ENCODE peak calls at places on chromosomes 5 and 9, in seven cellular contexts. X, J, V, W, R, F and D are unnamed samples.
A peak's percentile ranks its signal among the peaks of the same experiment; 100 is the strongest.

GRCh38 chr5:96968074-96968473 is 32.2 kb downstream of the LNPEP start:
- DNase-seq in X (peak; percentile 29), J (no peak), V (no peak), F (no peak), R (no peak), W (no peak), D (no peak)

GRCh38 chr9:133261753-133262120 is 13.3 kb downstream of the ABO start:
- DNase-seq in W (no peak), R (no peak), F (no peak), X (no peak), V (no peak), J (no peak), D (no peak)

GRCh38 chr5:146426853-146427618 is 20.1 kb upstream of the TCERG1 start:
- DNase-seq in F (no peak), V (peak; percentile 49), W (no peak), R (no peak), X (peak; percentile 39), J (peak; percentile 55), D (no peak)

GRCh38 chr5:23419115-23419514 is 88.3 kb upstream of the PRDM9 start:
- DNase-seq in J (no peak), V (no peak), R (no peak), X (no peak), W (peak; percentile 13), F (no peak), D (no peak)

GRCh38 chr5:140318778-140319177 is 15.9 kb upstream of the PFDN1 start:
- DNase-seq in J (no peak), F (no peak), W (no peak), V (no peak), R (no peak), X (no peak), D (no peak)

GRCh38 chr9:114938687-114939575 is 8.5 kb upstream of the TNFSF8 start:
- DNase-seq in R (no peak), F (no peak), J (no peak), W (no peak), X (no peak), V (no peak), D (no peak)

GRCh38 chr5:133842846-133843725 is 125.3 kb downstream of the C5orf15 start:
- DNase-seq in W (no peak), J (no peak), X (no peak), R (no peak), F (no peak), V (no peak), D (no peak)

GRCh38 chr9:133170716-133171115 is 7.0 kb upstream of the GBGT1 start:
- DNase-seq in F (no peak), J (no peak), X (no peak), V (no peak), W (no peak), R (no peak), D (no peak)

GRCh38 chr5:164097747-164098146 is 592.3 kb downstream of the MAT2B start:
- DNase-seq in W (no peak), V (no peak), X (no peak), J (no peak), F (no peak), R (no peak), D (no peak)

GRCh38 chr9:77926314-77926959 is 105.2 kb downstream of the GNAQ start:
- DNase-seq in J (no peak), V (no peak), X (no peak), R (no peak), F (no peak), W (no peak), D (no peak)

GRCh38 chr9:13410566-13411031 is 131.1 kb upstream of the MPDZ start:
- DNase-seq in W (no peak), F (no peak), V (no peak), J (no peak), X (no peak), R (no peak), D (no peak)

GRCh38 chr9:121783523-121784507 is 132.4 kb downstream of the DAB2IP start:
- DNase-seq in X (no peak), F (no peak), V (no peak), J (no peak), W (no peak), R (no peak), D (no peak)

GRCh38 chr9:116639251-116639741 is 47.8 kb upstream of the TRIM32 start:
- DNase-seq in F (no peak), R (no peak), X (no peak), J (no peak), V (peak; percentile 33), W (no peak), D (no peak)

GRCh38 chr5:73940026-73940425 is 314.0 kb downstream of the ARHGEF28 start:
- DNase-seq in J (no peak), W (no peak), F (no peak), V (peak; percentile 22), R (no peak), X (no peak), D (no peak)

GRCh38 chr5:15285901-15286583 is 213.9 kb upstream of the FBXL7 start:
- DNase-seq in F (no peak), X (no peak), W (no peak), R (no peak), V (no peak), J (no peak), D (no peak)

GRCh38 chr5:53545744-53546143 is 14.7 kb upstream of the NDUFS4 start:
- DNase-seq in R (no peak), V (no peak), F (no peak), J (no peak), W (peak; percentile 13), X (no peak), D (no peak)

GRCh38 chr5:131980696-131981095 is 30.8 kb downstream of the ACSL6 start:
- DNase-seq in W (no peak), J (no peak), X (no peak), V (no peak), R (no peak), F (no peak), D (no peak)

GRCh38 chr5:9124071-9124470 is 421.8 kb downstream of the SEMA5A start:
- DNase-seq in V (no peak), R (no peak), J (no peak), X (no peak), W (no peak), F (no peak), D (no peak)

GRCh38 chr9:135343733-135344522 is 135.7 kb upstream of the PPP1R26 start:
- DNase-seq in V (peak; percentile 93), X (peak; percentile 16), J (peak; percentile 70), R (peak; percentile 80), F (no peak), W (peak; percentile 39), D (peak; percentile 90)

GRCh38 chr5:90015584-90016018 is 394.0 kb downstream of the CETN3 start:
- DNase-seq in X (no peak), V (peak; percentile 30), F (peak; percentile 82), W (no peak), R (no peak), J (no peak), D (no peak)

GRCh38 chr5:148393390-148393741 is 9.6 kb downstream of the FBXO38 start:
- DNase-seq in W (no peak), R (no peak), F (no peak), J (no peak), X (peak; percentile 37), V (no peak), D (no peak)

GRCh38 chr9:128629136-128629535 is 27.5 kb downstream of the DYNC2I2 start:
- DNase-seq in X (no peak), J (no peak), R (no peak), F (no peak), V (peak; percentile 16), W (no peak), D (no peak)
- TF ChIP-seq TAF1 in X (no peak), J (no peak), R (no peak), F (no peak), V (no peak), W (no peak), D (no peak)

DNA sequence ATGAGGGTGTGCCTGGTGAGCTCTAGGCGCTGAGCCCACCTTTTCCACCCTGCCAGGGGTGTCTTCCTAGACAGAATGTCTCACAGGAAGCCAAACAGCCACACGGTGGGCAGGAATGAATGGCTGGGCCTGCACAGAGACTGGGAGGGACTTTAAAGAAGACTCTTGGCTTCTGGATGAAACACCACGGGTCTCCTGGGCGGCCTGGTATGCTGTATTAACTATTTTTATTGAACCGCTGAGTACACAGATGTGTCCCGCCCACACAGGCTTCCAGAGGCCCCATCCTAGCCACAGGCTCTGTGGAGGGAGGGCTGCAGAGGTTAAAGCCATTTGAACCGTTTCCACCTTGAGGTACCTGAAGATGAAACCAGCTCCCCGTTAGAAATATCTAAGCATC is 115.2 kb upstream of the CXCL14 start:
- DNase-seq in V (no peak), J (no peak), X (no peak), R (no peak), F (no peak), W (no peak), D (no peak)
- TF ChIP-seq TAF1 in V (no peak), J (no peak), X (no peak), R (no peak), F (no peak), W (no peak), D (no peak)

GRCh38 chr5:105899726-105900125 is 1771.0 kb downstream of the EFNA5 start:
- DNase-seq in F (no peak), R (no peak), X (no peak), V (no peak), W (no peak), J (no peak), D (no peak)

GRCh38 chr5:105903069-105903468 is 1767.7 kb downstream of the EFNA5 start:
- DNase-seq in X (no peak), V (peak; percentile 49), F (no peak), J (no peak), R (no peak), W (no peak), D (no peak)

GRCh38 chr5:105907016-105907415 is 1763.7 kb downstream of the EFNA5 start:
- DNase-seq in J (no peak), W (no peak), F (no peak), R (no peak), V (no peak), X (no peak), D (no peak)

GRCh38 chr5:105905392-105905791 is 1765.3 kb downstream of the EFNA5 start:
- DNase-seq in R (no peak), W (no peak), J (no peak), X (no peak), F (no peak), V (no peak), D (no peak)
- TF ChIP-seq TAF1 in R (no peak), W (no peak), J (no peak), X (no peak), F (no peak), V (no peak), D (no peak)

DNA sequence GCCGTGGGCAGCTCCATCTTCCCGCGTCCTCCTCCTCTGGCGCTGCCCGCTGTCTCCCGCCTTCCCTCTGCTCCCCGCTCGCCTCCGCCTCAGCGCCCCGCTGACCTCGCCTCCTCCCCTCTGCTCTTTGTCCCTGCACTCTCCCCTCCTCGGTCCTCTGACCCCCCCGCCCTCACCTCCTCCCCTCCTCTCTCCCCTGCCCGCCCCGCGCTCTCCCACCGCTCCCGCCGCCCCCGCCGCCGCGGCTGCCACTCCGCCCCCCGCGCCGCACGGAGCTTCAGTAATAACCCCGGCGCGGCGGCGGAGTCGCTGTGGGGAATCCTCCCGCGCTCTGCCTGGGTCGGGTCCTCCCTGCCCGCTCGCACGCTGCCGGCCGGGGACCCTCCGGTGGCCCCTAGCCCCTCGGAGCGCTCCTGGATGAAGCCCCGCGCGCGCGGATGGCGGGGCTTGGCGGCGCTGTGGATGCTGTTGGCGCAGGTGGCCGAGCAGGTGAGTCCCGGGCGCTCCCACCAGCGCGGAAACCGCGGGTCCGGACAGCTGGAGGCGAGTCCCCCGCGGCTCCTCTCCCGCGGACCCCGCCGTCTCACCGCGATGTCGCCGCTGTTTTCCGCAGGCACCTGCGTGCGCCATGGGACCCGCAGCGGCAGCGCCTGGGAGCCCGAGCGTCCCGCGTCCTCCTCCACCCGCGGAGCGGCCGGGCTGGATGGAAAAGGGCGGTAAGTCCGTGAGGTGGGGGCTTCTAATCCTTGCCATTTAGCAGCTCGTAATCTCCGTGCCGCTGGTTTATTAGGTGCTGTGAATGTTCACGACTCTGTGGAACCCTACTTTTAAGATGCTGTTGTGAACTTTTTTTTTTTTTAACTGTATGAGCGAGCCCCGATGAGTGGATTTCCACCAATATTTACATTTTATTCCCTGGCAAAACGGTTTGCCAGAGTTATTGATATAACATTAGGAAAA is at the start of gene ADAMTS16:
- DNase-seq in X (no peak), V (peak; percentile 74), W (no peak), R (no peak), J (no peak), F (no peak), D (no peak)
- TF ChIP-seq TAF1 in X (no peak), V (no peak), W (peak; percentile 48), R (no peak), J (no peak), F (no peak), D (no peak)